ENCODE peak calls at places on chromosomes 1 and 21, in ten cellular contexts. G is MCF 10A; R is CD8-positive, alpha-beta T cell; N is GM04504; T is brain microvascular endothelial cell; Q is activated CD4-positive, alpha-beta T cell treated with anti-CD3 and anti-CD28 coated beads, Interleukin-2, amount 10 ng/mL, durations not matched to agents 7 days and 5 days; I is M059J; K is left cardiac atrium; X is mammary epithelial cell; P is heart right ventricle. S is an unnamed sample.

GRCh38 chr21:44557491-44558328 is 885 bp downstream of the KRTAP10-3 start:
- DNase-seq in P (no peak), Q (no peak), K (no peak), N (no peak), R (no peak), G (no peak), X (no peak), T (no peak), I (no peak), S (no peak)

GRCh38 chr1:34162852-34163766 is 1.9 kb downstream of the CSMD2 start:
- DNase-seq in X (peak; percentile 15), R (no peak), K (peak; percentile 83), T (peak; percentile 61), Q (peak; percentile 12), I (peak; percentile 97), P (peak; percentile 31), G (no peak), N (peak; percentile 58), S (peak; percentile 98)

GRCh38 chr1:18773753-18774152 is 85.7 kb downstream of the TAS1R2 start:
- DNase-seq in G (no peak), P (no peak), Q (no peak), X (no peak), K (no peak), I (no peak), N (no peak), R (no peak), T (no peak), S (no peak)

GRCh38 chr1:102799496-102799895 is 308.8 kb downstream of the COL11A1 start:
- DNase-seq in K (no peak), R (no peak), P (no peak), Q (no peak), G (no peak), N (no peak), X (no peak), I (no peak), T (peak; percentile 17), S (peak; percentile 18)

GRCh38 chr1:228838717-228839500 is 103.6 kb downstream of the RHOU start:
- DNase-seq in R (no peak), G (peak; percentile 26), X (no peak), N (no peak), K (no peak), P (no peak), I (peak; percentile 37), T (peak; percentile 44), Q (no peak), S (no peak)

GRCh38 chr1:87330201-87330953 is 1.7 kb downstream of the LMO4 start:
- DNase-seq in K (peak; percentile 24), T (no peak), G (peak; percentile 43), Q (no peak), R (no peak), I (peak; percentile 59), P (peak; percentile 17), N (no peak), X (peak; percentile 23), S (peak; percentile 60)

GRCh38 chr1:158333405-158334145 is 2.2 kb upstream of the CD1B start:
- DNase-seq in Q (no peak), R (no peak), I (no peak), X (no peak), P (no peak), N (no peak), G (no peak), T (no peak), K (no peak), S (no peak)

GRCh38 chr1:38207275-38207674 is 160.7 kb upstream of the POU3F1 start:
- DNase-seq in G (no peak), Q (no peak), K (no peak), P (no peak), I (no peak), R (no peak), N (no peak), T (no peak), X (no peak), S (no peak)

GRCh38 chr1:61640531-61641125 is 84.3 kb downstream of the TM2D1 start:
- DNase-seq in N (no peak), Q (no peak), X (no peak), R (no peak), P (peak; percentile 33), T (no peak), K (no peak), G (no peak), I (no peak), S (no peak)

GRCh38 chr1:1779691-1780597 is 1.7 kb upstream of the NADK start:
- DNase-seq in X (peak; percentile 46), P (peak; percentile 42), G (peak; percentile 91), I (peak; percentile 81), K (peak; percentile 57), N (peak; percentile 33), T (no peak), Q (peak; percentile 82), R (peak; percentile 41), S (peak; percentile 89)

GRCh38 chr1:58583496-58583895 is 6.4 kb upstream of the TACSTD2 start:
- DNase-seq in X (peak; percentile 23), I (peak; percentile 32), R (no peak), N (no peak), P (no peak), T (no peak), K (no peak), Q (no peak), G (peak; percentile 46), S (no peak)

GRCh38 chr1:45009956-45010854 is 919 bp downstream of the HECTD3 start:
- DNase-seq in G (peak; percentile 24), P (no peak), K (peak; percentile 32), X (peak; percentile 56), Q (peak; percentile 33), T (no peak), I (peak; percentile 35), N (no peak), R (no peak), S (peak; percentile 41)

GRCh38 chr1:106717561-106717960 is 338.9 kb upstream of the PRMT6 start:
- DNase-seq in G (no peak), T (no peak), N (no peak), I (no peak), P (no peak), Q (no peak), R (no peak), X (no peak), K (no peak), S (no peak)

GRCh38 chr1:208238710-208239517 is 5.3 kb downstream of the PLXNA2 start:
- DNase-seq in Q (peak; percentile 29), R (no peak), G (peak; percentile 93), K (no peak), I (peak; percentile 55), P (no peak), N (no peak), X (peak; percentile 80), T (peak; percentile 56), S (peak; percentile 76)

GRCh38 chr1:203499643-203500278 is 5.8 kb downstream of the OPTC start:
- DNase-seq in Q (no peak), K (no peak), G (no peak), I (no peak), N (no peak), X (no peak), T (no peak), R (no peak), P (no peak), S (no peak)

GRCh38 chr1:16241116-16241763 is 4.3 kb upstream of the CPLANE2 start:
- DNase-seq in N (no peak), G (no peak), K (no peak), I (no peak), T (no peak), X (no peak), P (no peak), Q (no peak), R (no peak), S (no peak)

GRCh38 chr1:63454269-63454668 is 68.8 kb downstream of the ITGB3BP start:
- DNase-seq in Q (no peak), R (no peak), G (no peak), X (no peak), T (no peak), I (peak; percentile 22), K (no peak), N (no peak), P (no peak), S (peak; percentile 7)

GRCh38 chr1:175820456-175820855 is 77.1 kb upstream of the TNR start:
- DNase-seq in Q (no peak), X (no peak), K (no peak), G (peak; percentile 56), I (no peak), R (no peak), T (no peak), N (no peak), P (no peak), S (no peak)

GRCh38 chr1:235423214-235423652 is 56.0 kb downstream of the TBCE start:
- DNase-seq in X (no peak), P (no peak), K (no peak), T (no peak), R (peak; percentile 6), G (no peak), Q (peak; percentile 24), I (no peak), N (no peak), S (no peak)

GRCh38 chr1:114428083-114428754 is 82.8 kb downstream of the TRIM33 start:
- DNase-seq in G (peak; percentile 19), R (no peak), K (no peak), P (no peak), X (no peak), N (no peak), T (no peak), I (peak; percentile 12), Q (peak; percentile 30), S (peak; percentile 25)

GRCh38 chr1:185520188-185520935 is 203.3 kb upstream of the IVNS1ABP start:
- DNase-seq in T (peak; percentile 21), I (peak; percentile 47), X (peak; percentile 87), G (peak; percentile 30), R (no peak), N (no peak), Q (no peak), P (no peak), K (no peak), S (peak; percentile 8)

GRCh38 chr1:8122160-8122476 is 96.0 kb upstream of the ERRFI1 start:
- DNase-seq in T (peak; percentile 89), N (no peak), X (peak; percentile 31), I (peak; percentile 92), K (no peak), Q (no peak), P (no peak), G (no peak), R (no peak), S (peak; percentile 45)

GRCh38 chr1:59674605-59675004 is 140.1 kb upstream of the HOOK1 start:
- DNase-seq in G (peak; percentile 91), X (peak; percentile 83), T (no peak), P (no peak), Q (no peak), I (no peak), K (no peak), N (no peak), R (no peak), S (no peak)

GRCh38 chr21:38989745-38990423 is 184.2 kb downstream of the ETS2 start:
- DNase-seq in G (no peak), Q (no peak), I (peak; percentile 82), T (peak; percentile 85), P (peak; percentile 43), X (peak; percentile 91), N (no peak), R (no peak), K (peak; percentile 47), S (peak; percentile 94)

GRCh38 chr1:55050283-55050682 is 10.9 kb downstream of the PCSK9 start:
- DNase-seq in N (peak; percentile 44), X (no peak), Q (no peak), I (peak; percentile 57), G (no peak), R (no peak), K (no peak), T (peak; percentile 52), P (no peak), S (peak; percentile 82)

GRCh38 chr1:55448261-55448660 is 233.1 kb upstream of the USP24 start:
- DNase-seq in K (no peak), N (no peak), T (no peak), G (no peak), X (no peak), Q (no peak), R (no peak), I (no peak), P (no peak), S (no peak)

GRCh38 chr1:154413177-154413576 is 8.0 kb downstream of the IL6R start:
- DNase-seq in I (no peak), K (no peak), R (no peak), T (no peak), X (no peak), P (no peak), Q (no peak), N (no peak), G (no peak), S (no peak)

GRCh38 chr1:43932786-43933385 is 715 bp upstream of the ARTN start:
- DNase-seq in I (peak; percentile 87), G (peak; percentile 49), P (no peak), T (peak; percentile 24), K (no peak), Q (no peak), N (no peak), X (peak; percentile 70), R (no peak), S (peak; percentile 60)